ENCODE peak calls at places on chromosomes 3 and 15, in seven cellular contexts. O, C, L, Y, Q, F and X are unnamed samples.

GRCh38 chr3:123750659-123751420 is 133.3 kb downstream of the MYLK start:
- DNase-seq in L (no peak), Y (peak; percentile 74), O (peak; percentile 28), F (peak; percentile 22), Q (peak; percentile 98), C (no peak), X (peak; percentile 61)

GRCh38 chr3:67076607-67077006 is 78.5 kb downstream of the KBTBD8 start:
- DNase-seq in Q (peak; percentile 26), O (no peak), Y (no peak), F (no peak), C (no peak), L (no peak), X (no peak)

GRCh38 chr3:193962986-193963683 is 172.8 kb upstream of the HES1 start:
- DNase-seq in O (no peak), Y (no peak), F (no peak), L (no peak), Q (peak; percentile 40), C (no peak), X (no peak)

GRCh38 chr3:42063886-42064285 is 27.3 kb upstream of the TRAK1 start:
- DNase-seq in Y (peak; percentile 77), O (no peak), F (peak; percentile 16), Q (peak; percentile 98), C (no peak), L (no peak), X (no peak)

GRCh38 chr3:188211476-188211875 is 57.5 kb downstream of the LPP start:
- DNase-seq in Q (no peak), F (no peak), Y (no peak), L (no peak), O (no peak), C (no peak), X (no peak)

GRCh38 chr15:27061739-27062138 is 90.8 kb downstream of the GABRG3 start:
- DNase-seq in O (no peak), Y (no peak), C (peak; percentile 24), Q (no peak), F (no peak), L (no peak), X (no peak)

GRCh38 chr3:28139967-28140634 is 101.3 kb upstream of the CMC1 start:
- DNase-seq in O (no peak), Q (no peak), Y (no peak), L (no peak), C (no peak), F (no peak), X (no peak)

GRCh38 chr15:25805006-25805405 is 58.1 kb downstream of the ATP10A start:
- DNase-seq in Y (peak; percentile 23), C (no peak), Q (no peak), O (no peak), F (no peak), L (no peak), X (no peak)

GRCh38 chr3:13318626-13319470 is 101.3 kb downstream of the NUP210 start:
- DNase-seq in Q (no peak), O (no peak), Y (no peak), F (no peak), C (no peak), L (no peak), X (no peak)

GRCh38 chr3:177358968-177359600 is 161.8 kb upstream of the TBL1XR1 start:
- DNase-seq in F (peak; percentile 86), C (peak; percentile 31), Y (no peak), Q (peak; percentile 23), O (peak; percentile 44), L (peak; percentile 43), X (peak; percentile 50)

GRCh38 chr3:159763466-159764210 is 225.0 kb upstream of the IL12A start:
- DNase-seq in F (peak; percentile 82), L (peak; percentile 64), Q (peak; percentile 96), C (peak; percentile 73), Y (peak; percentile 86), O (peak; percentile 71), X (peak; percentile 91)

GRCh38 chr3:129187857-129188256 is 4.2 kb upstream of the CNBP start:
- DNase-seq in C (no peak), L (no peak), Y (no peak), Q (no peak), O (no peak), F (no peak), X (no peak)

GRCh38 chr3:35954365-35954764 is 315.0 kb downstream of the ARPP21 start:
- DNase-seq in C (no peak), F (no peak), Q (no peak), L (no peak), O (no peak), Y (no peak), X (no peak)

GRCh38 chr3:38250198-38250597 is 15.4 kb upstream of the SLC22A13 start:
- DNase-seq in C (no peak), L (no peak), Q (no peak), F (no peak), Y (no peak), O (no peak), X (no peak)

GRCh38 chr15:58555168-58556027 is 123.6 kb downstream of the LIPC start:
- DNase-seq in O (no peak), L (no peak), C (no peak), Y (no peak), Q (no peak), F (no peak), X (no peak)

GRCh38 chr15:101657968-101658784 is 6.0 kb upstream of the TM2D3 start:
- DNase-seq in Y (no peak), F (peak; percentile 83), Q (no peak), O (no peak), L (no peak), C (no peak), X (peak; percentile 71)

GRCh38 chr3:119937229-119937628 is 155.3 kb downstream of the NR1I2 start:
- DNase-seq in Y (no peak), O (no peak), F (no peak), C (no peak), Q (no peak), L (no peak), X (no peak)

GRCh38 chr3:145182196-145182911 is 978.6 kb downstream of the PLOD2 start:
- DNase-seq in L (no peak), O (no peak), Q (no peak), C (no peak), Y (peak; percentile 25), F (no peak), X (no peak)

GRCh38 chr15:25883860-25884259 is 20.7 kb upstream of the ATP10A start:
- DNase-seq in Y (peak; percentile 87), C (no peak), Q (peak; percentile 2), L (no peak), O (no peak), F (no peak), X (no peak)

GRCh38 chr15:29472901-29473423 is 203.3 kb upstream of the NSMCE3 start:
- DNase-seq in Y (no peak), C (no peak), L (no peak), F (no peak), O (no peak), Q (no peak), X (no peak)

GRCh38 chr3:188299068-188299467 is 145.1 kb downstream of the LPP start:
- DNase-seq in Y (no peak), C (no peak), Q (no peak), F (no peak), O (no peak), L (no peak), X (no peak)

GRCh38 chr15:100123611-100124010 is 218.2 kb downstream of the ADAMTS17 start:
- DNase-seq in O (no peak), F (no peak), C (no peak), Q (peak; percentile 30), L (no peak), Y (no peak), X (no peak)

GRCh38 chr3:86175051-86175536 is 815.9 kb downstream of the VGLL3 start:
- DNase-seq in O (no peak), C (no peak), L (no peak), Y (no peak), F (no peak), Q (no peak), X (no peak)

GRCh38 chr15:65089206-65089824 is 12.8 kb downstream of the KBTBD13 start:
- DNase-seq in Y (no peak), O (no peak), F (no peak), Q (no peak), C (no peak), L (no peak), X (no peak)

GRCh38 chr3:106255870-106256248 is 387.0 kb upstream of the CBLB start:
- DNase-seq in Q (no peak), C (no peak), Y (no peak), O (no peak), F (no peak), L (no peak), X (peak; percentile 4)

GRCh38 chr3:140530603-140531002 is 147.3 kb upstream of the TRIM42 start:
- DNase-seq in Y (no peak), O (no peak), Q (no peak), C (no peak), F (no peak), L (no peak), X (no peak)

GRCh38 chr3:38247366-38248035 is 18.1 kb upstream of the SLC22A13 start:
- DNase-seq in C (no peak), Q (peak; percentile 89), Y (peak; percentile 89), L (no peak), F (no peak), O (peak; percentile 13), X (no peak)

GRCh38 chr3:14082108-14082657 is 42.5 kb downstream of the CHCHD4 start:
- DNase-seq in Y (no peak), F (no peak), O (no peak), Q (no peak), L (no peak), C (no peak), X (no peak)

GRCh38 chr15:70093481-70094309 is 4.0 kb downstream of the TLE3 start:
- DNase-seq in Q (no peak), L (no peak), O (no peak), F (peak; percentile 81), Y (no peak), C (no peak), X (no peak)

GRCh38 chr3:12752803-12753202 is 6.3 kb downstream of the TMEM40 start:
- DNase-seq in Q (peak; percentile 43), F (no peak), C (no peak), O (no peak), L (no peak), Y (peak; percentile 23), X (no peak)

GRCh38 chr3:53074366-53074696 is 28.5 kb upstream of the SFMBT1 start:
- DNase-seq in Y (no peak), C (no peak), Q (no peak), O (no peak), F (no peak), L (no peak), X (no peak)